ENCODE peak calls at places on chromosomes 1 and 21, in seven cellular contexts. U, W, A, Y, C, S and X are unnamed samples. For H3K36me3, the result is how much of the 10 kb centered on the place peaks cover.

GRCh38 chr1:30847358-30847972 is 61.1 kb downstream of the SDC3 start:
- DNase-seq in U (peak), W (peak), A (peak), Y (peak), C (peak), S (no peak), X (peak)

GRCh38 chr1:178498896-178499675 is 2.3 kb upstream of the CLEC20A start:
- DNase-seq in U (no peak), W (no peak), A (no peak), Y (no peak), C (no peak), S (no peak), X (no peak)

GRCh38 chr1:238063454-238063853 is 172.7 kb upstream of the ZP4 start:
- DNase-seq in U (no peak), W (no peak), A (no peak), Y (no peak), C (peak), S (no peak), X (no peak)

GRCh38 chr1:198333744-198334143 is 176.9 kb downstream of the NEK7 start:
- DNase-seq in U (no peak), W (no peak), A (no peak), Y (no peak), C (no peak), S (no peak), X (no peak)

GRCh38 chr1:50704126-50704525 is 255.9 kb downstream of the FAF1 start:
- DNase-seq in U (peak), W (peak), A (no peak), Y (peak), C (no peak), S (no peak), X (no peak)

GRCh38 chr1:209879539-209879938 is 51.8 kb downstream of the UTP25 start:
- DNase-seq in U (no peak), W (peak), A (no peak), Y (no peak), C (no peak), S (no peak), X (no peak)

GRCh38 chr1:174040387-174040786 is 18.2 kb upstream of the RC3H1 start:
- DNase-seq in U (peak), W (peak), A (no peak), Y (no peak), C (no peak), S (no peak), X (no peak)

GRCh38 chr1:167077128-167077867 is 12.9 kb downstream of the GPA33 start:
- DNase-seq in U (no peak), W (no peak), A (no peak), Y (no peak), C (no peak), S (no peak), X (no peak)

GRCh38 chr1:24390924-24391782 is 22.4 kb downstream of the STPG1 start:
- DNase-seq in U (peak), W (peak), A (peak), Y (peak), C (peak), S (peak), X (peak)

GRCh38 chr1:109299087-109299983 is 7.5 kb downstream of the MYBPHL start:
- DNase-seq in U (peak), W (peak), A (no peak), Y (no peak), C (no peak), S (no peak), X (no peak)

GRCh38 chr1:70720133-70720920 is 309.3 kb downstream of the CTH start:
- DNase-seq in U (no peak), W (no peak), A (no peak), Y (no peak), C (no peak), S (no peak), X (no peak)

GRCh38 chr1:178955391-178955954 is 70.2 kb upstream of the FAM20B start:
- DNase-seq in U (no peak), W (no peak), A (no peak), Y (no peak), C (no peak), S (no peak), X (no peak)

GRCh38 chr1:81803423-81804103 is 2.8 kb downstream of the ADGRL2 start:
- DNase-seq in U (peak), W (peak), A (no peak), Y (peak), C (no peak), S (no peak), X (no peak)

GRCh38 chr1:81804320-81804719 is 3.6 kb downstream of the ADGRL2 start:
- DNase-seq in U (no peak), W (no peak), A (no peak), Y (peak), C (no peak), S (no peak), X (no peak)

GRCh38 chr1:81806432-81806770 is 5.7 kb downstream of the ADGRL2 start:
- DNase-seq in U (no peak), W (no peak), A (no peak), Y (no peak), C (no peak), S (no peak), X (no peak)

GRCh38 chr1:81802601-81803422 is 2.1 kb downstream of the ADGRL2 start:
- DNase-seq in U (peak), W (peak), A (peak), Y (peak), C (peak), S (peak), X (peak)

GRCh38 chr1:81805537-81806431 is 5.0 kb downstream of the ADGRL2 start:
- DNase-seq in U (no peak), W (no peak), A (no peak), Y (no peak), C (no peak), S (no peak), X (no peak)
- H3K4me3 ChIP-seq in U (no peak), W (no peak), A (no peak), Y (peak), C (no peak), S (no peak), X (no peak)

DNA sequence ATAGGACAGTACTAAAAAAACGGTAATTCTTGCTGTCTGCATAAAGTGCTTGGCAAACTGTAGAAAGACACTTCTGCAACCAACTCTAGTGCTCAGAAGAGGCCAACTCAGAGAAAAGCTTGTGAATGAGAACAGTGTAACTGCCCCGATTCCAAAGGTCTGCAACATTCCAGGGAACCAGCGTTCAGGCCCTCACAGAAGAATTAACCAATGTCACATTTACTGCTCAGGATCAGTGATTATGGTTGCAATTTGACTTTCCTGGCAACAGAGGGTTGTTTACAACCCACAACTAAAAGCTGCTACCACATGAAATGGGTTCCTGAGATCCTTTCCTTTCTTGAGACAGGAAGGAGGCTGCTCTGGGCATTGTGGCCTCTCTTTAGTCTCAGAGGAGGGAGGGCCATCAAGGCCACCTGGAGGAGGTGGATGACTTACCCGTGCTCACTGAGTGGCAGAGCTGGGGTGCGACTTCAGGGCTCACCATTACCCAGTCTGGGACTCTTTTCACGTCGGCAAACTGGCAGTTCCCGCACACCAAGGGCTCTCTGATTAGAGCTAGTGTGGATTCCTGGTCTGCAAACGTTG is 15.3 kb downstream of the SRSF4 start:
- DNase-seq in U (no peak), W (no peak), A (no peak), Y (no peak), C (no peak), S (no peak), X (no peak)
- H3K36me3 ChIP-seq in U (under half), W (under half), A (half or more), Y (under half), C (under half), S (under half), X (under half)

GRCh38 chr1:181486098-181486420 is 2.7 kb downstream of the CACNA1E start:
- DNase-seq in U (no peak), W (no peak), A (no peak), Y (no peak), C (no peak), S (no peak), X (no peak)
- TF ChIP-seq CTCF in U (no peak), W (no peak), A (no peak), Y (peak), C (peak), S (no peak), X (no peak)

DNA sequence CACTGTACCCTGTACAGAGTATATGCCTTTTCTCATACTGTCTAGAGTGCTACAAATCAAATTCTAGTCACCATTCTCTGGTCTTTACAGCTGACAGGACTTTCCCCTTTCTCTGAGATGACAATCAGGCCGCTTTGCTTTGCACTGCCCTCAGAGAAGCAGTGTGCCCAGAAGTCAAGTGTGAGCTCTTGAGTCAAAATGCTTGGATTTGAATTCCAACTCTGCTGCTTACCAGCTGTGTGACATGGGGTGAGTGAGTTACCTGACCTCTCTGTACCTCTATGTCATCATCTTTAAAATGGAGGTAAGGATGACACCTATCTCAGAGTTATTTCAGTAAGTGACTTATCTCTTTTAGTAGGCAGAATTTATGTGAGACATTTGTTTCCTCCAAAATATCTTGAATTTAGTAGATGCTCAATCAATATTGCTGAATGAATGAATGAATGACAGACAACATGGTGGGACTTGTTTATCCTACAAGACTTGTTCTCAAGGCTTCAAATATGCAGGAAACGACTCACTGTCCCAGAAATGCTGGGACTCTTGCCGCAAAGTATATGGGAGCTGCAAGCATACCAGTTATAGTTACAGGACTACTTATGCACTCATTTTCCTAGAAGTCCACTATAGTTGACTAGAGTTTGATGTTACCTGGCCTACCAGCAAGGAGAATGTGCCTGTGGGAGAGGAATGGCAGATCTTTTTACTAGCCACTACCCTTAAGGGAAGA is 38.0 kb upstream of the A3GALT2 start:
- DNase-seq in U (no peak), W (no peak), A (no peak), Y (no peak), C (no peak), S (no peak), X (no peak)
- H3K4me3 ChIP-seq in U (no peak), W (no peak), A (no peak), Y (no peak), C (no peak), S (no peak), X (no peak)

GRCh38 chr21:32735524-32735923 is 7.7 kb upstream of the SYNJ1 start:
- DNase-seq in U (no peak), W (no peak), A (no peak), Y (no peak), C (no peak), S (no peak), X (no peak)
- H3K36me3 ChIP-seq in U (under half), W (under half), A (half or more), Y (under half), C (under half), S (under half), X (under half)